ENCODE peak calls at places on chromosomes 5 and 9, in ten cellular contexts. H is activated CD4-positive, alpha-beta T cell treated with anti-CD3 and anti-CD28 coated beads for 4 hours; G is EH; A is Daoy; M is right atrium auricular region; X is cerebellar cortex; Z is activated naive CD8-positive, alpha-beta T cell treated with anti-CD3 and anti-CD28 coated beads, Interleukin-2, amount 50 U/mL, for 16 hours; W is AG09309; N is stimulated activated CD4-positive, alpha-beta T cell treated with anti-CD3 and anti-CD28 coated beads, Interleukin-1b, Interleukin-23, amount 100 ng/mL, for 24 hours; C is GM06990. I is an unnamed sample.
A peak's percentile ranks its signal among the peaks of the same experiment; 100 is the strongest.

GRCh38 chr9:79257215-79257614 is 314.6 kb upstream of the TLE4 start:
- DNase-seq in H (no peak), G (peak; percentile 14), A (no peak), M (no peak), X (peak; percentile 55), Z (no peak), W (no peak), N (no peak), C (no peak), I (no peak)

GRCh38 chr5:1431021-1431811 is 14.0 kb downstream of the SLC6A3 start:
- DNase-seq in H (no peak), G (no peak), A (no peak), M (no peak), X (no peak), Z (no peak), W (no peak), N (no peak), C (no peak), I (no peak)

GRCh38 chr9:129414377-129415021 is 206.4 kb downstream of the C9orf50 start:
- DNase-seq in H (peak; percentile 52), G (peak; percentile 53), A (no peak), M (peak; percentile 70), X (peak; percentile 47), Z (no peak), W (peak; percentile 37), N (no peak), C (no peak), I (no peak)

GRCh38 chr9:36263662-36264061 is 5.4 kb upstream of the GNE start:
- DNase-seq in H (no peak), G (no peak), A (no peak), M (no peak), X (no peak), Z (no peak), W (no peak), N (no peak), C (no peak), I (no peak)

GRCh38 chr5:126268697-126269315 is 154.4 kb upstream of the GRAMD2B start:
- DNase-seq in H (no peak), G (no peak), A (no peak), M (no peak), X (peak; percentile 73), Z (no peak), W (no peak), N (no peak), C (no peak), I (no peak)

GRCh38 chr5:54049963-54050362 is 260.4 kb downstream of the ARL15 start:
- DNase-seq in H (no peak), G (peak; percentile 91), A (no peak), M (no peak), X (no peak), Z (no peak), W (peak; percentile 50), N (no peak), C (no peak), I (no peak)

GRCh38 chr5:42924226-42924625 is 112.5 kb upstream of the SELENOP start:
- DNase-seq in H (no peak), G (no peak), A (no peak), M (no peak), X (no peak), Z (no peak), W (no peak), N (no peak), C (no peak), I (no peak)

GRCh38 chr9:97696025-97696822 is 916 bp downstream of the XPA start:
- DNase-seq in H (no peak), G (peak; percentile 50), A (no peak), M (no peak), X (peak; percentile 49), Z (no peak), W (no peak), N (no peak), C (no peak), I (no peak)

GRCh38 chr9:70120834-70121510 is 77.3 kb downstream of the MAMDC2 start:
- DNase-seq in H (no peak), G (peak; percentile 96), A (peak; percentile 99), M (peak; percentile 94), X (no peak), Z (no peak), W (peak; percentile 84), N (no peak), C (no peak), I (no peak)

GRCh38 chr5:2735996-2736395 is 15.5 kb downstream of the IRX2 start:
- DNase-seq in H (no peak), G (no peak), A (no peak), M (no peak), X (no peak), Z (no peak), W (no peak), N (no peak), C (no peak), I (no peak)

GRCh38 chr5:36575367-36575781 is 31.0 kb upstream of the SLC1A3 start:
- DNase-seq in H (no peak), G (peak; percentile 19), A (peak; percentile 33), M (no peak), X (no peak), Z (no peak), W (no peak), N (no peak), C (no peak), I (no peak)

GRCh38 chr5:143782588-143783386 is 29.2 kb upstream of the HMHB1 start:
- DNase-seq in H (no peak), G (peak; percentile 78), A (no peak), M (no peak), X (no peak), Z (no peak), W (no peak), N (no peak), C (no peak), I (no peak)

GRCh38 chr9:95049761-95050160 is 267.7 kb downstream of the FANCC start:
- DNase-seq in H (no peak), G (peak; percentile 57), A (no peak), M (no peak), X (no peak), Z (no peak), W (no peak), N (no peak), C (no peak), I (no peak)

GRCh38 chr9:106653111-106653697 is 209.8 kb upstream of the ZNF462 start:
- DNase-seq in H (no peak), G (no peak), A (no peak), M (no peak), X (no peak), Z (no peak), W (no peak), N (no peak), C (no peak), I (no peak)

GRCh38 chr9:130453487-130453886 is 8.7 kb downstream of the ASS1 start:
- DNase-seq in H (no peak), G (peak; percentile 24), A (peak; percentile 51), M (no peak), X (no peak), Z (no peak), W (no peak), N (no peak), C (no peak), I (no peak)

GRCh38 chr5:135944967-135945560 is 9.7 kb downstream of the LECT2 start:
- DNase-seq in H (peak; percentile 20), G (peak; percentile 80), A (peak; percentile 80), M (peak; percentile 63), X (peak; percentile 74), Z (no peak), W (peak; percentile 73), N (no peak), C (no peak), I (peak; percentile 33)

GRCh38 chr5:89105836-89106235 is 222.9 kb upstream of the MEF2C start:
- DNase-seq in H (no peak), G (no peak), A (peak; percentile 20), M (no peak), X (no peak), Z (no peak), W (no peak), N (no peak), C (no peak), I (no peak)